ENCODE peak calls at places on chromosomes 11 and 22, in eight cellular contexts. Z is SK-N-SH; Q is HCT116; X is transverse colon; R is GM23248; P is lung; S is testis; J is CD4-positive, alpha-beta memory T cell. A is an unnamed sample.

GRCh38 chr11:95910638-95911368 is 13.1 kb downstream of the MTMR2 start:
- DNase-seq in R (no peak), X (no peak), S (no peak), J (no peak), Z (no peak), Q (no peak), P (no peak), A (no peak)

GRCh38 chr22:46149493-46149997 is 781 bp upstream of the PPARA start:
- DNase-seq in Z (no peak), P (peak; percentile 67), R (peak; percentile 54), Q (no peak), S (peak; percentile 25), X (peak; percentile 79), J (no peak), A (peak; percentile 20)

GRCh38 chr11:8056810-8057463 is 24.1 kb upstream of the TUB start:
- DNase-seq in S (peak; percentile 78), P (no peak), J (no peak), Z (no peak), Q (no peak), X (peak; percentile 39), R (peak; percentile 94), A (no peak)

GRCh38 chr22:24434472-24435322 is 7.3 kb downstream of the ADORA2A start:
- DNase-seq in J (peak; percentile 82), R (peak; percentile 43), S (no peak), Z (peak; percentile 17), P (no peak), X (peak; percentile 69), Q (no peak), A (no peak)

GRCh38 chr22:44486538-44486937 is 11.5 kb downstream of the RTL6 start:
- DNase-seq in S (no peak), J (no peak), X (no peak), Z (no peak), P (no peak), R (peak; percentile 31), Q (no peak), A (peak; percentile 19)

GRCh38 chr22:30694171-30694637 is 470 bp upstream of the OSBP2 start:
- DNase-seq in J (peak; percentile 50), Q (peak; percentile 29), Z (peak; percentile 84), X (peak; percentile 75), S (peak; percentile 77), P (peak; percentile 56), R (peak; percentile 62), A (no peak)

GRCh38 chr22:19178659-19179471 is at the start of gene SLC25A1:
- DNase-seq in S (peak; percentile 93), Q (peak; percentile 63), Z (peak; percentile 97), J (peak; percentile 70), X (peak; percentile 96), R (peak; percentile 94), P (peak; percentile 90), A (peak; percentile 77)

GRCh38 chr11:2998073-2998850 is 6.1 kb upstream of the NAP1L4 start:
- DNase-seq in S (no peak), X (peak; percentile 42), P (no peak), Q (no peak), Z (no peak), J (no peak), R (no peak), A (no peak)

GRCh38 chr11:116696381-116696941 is 76.3 kb downstream of the BUD13 start:
- DNase-seq in Z (peak; percentile 21), Q (no peak), X (no peak), P (no peak), J (no peak), S (peak; percentile 9), R (peak; percentile 32), A (no peak)

GRCh38 chr22:48669226-48669625 is 1158.4 kb downstream of the BRD1 start:
- DNase-seq in R (no peak), X (no peak), Z (no peak), Q (no peak), S (no peak), J (no peak), P (no peak), A (no peak)

GRCh38 chr11:115699733-115700132 is 195.5 kb upstream of the CADM1 start:
- DNase-seq in R (peak; percentile 10), Z (no peak), S (no peak), Q (no peak), X (no peak), J (no peak), P (no peak), A (no peak)

GRCh38 chr11:34433899-34434298 is 4.8 kb upstream of the CAT start:
- DNase-seq in J (no peak), X (no peak), Q (no peak), S (no peak), P (no peak), Z (no peak), R (no peak), A (no peak)

GRCh38 chr22:35432226-35432905 is 32.4 kb downstream of the MCM5 start:
- DNase-seq in X (no peak), J (no peak), Z (no peak), Q (no peak), P (no peak), R (no peak), S (no peak), A (no peak)

GRCh38 chr11:69220581-69221051 is 64.9 kb downstream of the SMIM38 start:
- DNase-seq in S (peak; percentile 7), R (peak; percentile 67), P (no peak), X (no peak), J (no peak), Z (no peak), Q (no peak), A (peak; percentile 52)

GRCh38 chr11:44943118-44943517 is 7.6 kb downstream of the TP53I11 start:
- DNase-seq in X (peak; percentile 54), P (peak; percentile 43), Q (no peak), S (no peak), R (no peak), J (no peak), Z (no peak), A (no peak)

GRCh38 chr11:130908061-130908460 is 8.2 kb downstream of the SNX19 start:
- DNase-seq in S (no peak), P (no peak), Q (no peak), X (no peak), Z (no peak), J (no peak), R (no peak), A (no peak)

GRCh38 chr11:72124046-72124445 is 11.5 kb upstream of the FOLR3 start:
- DNase-seq in X (no peak), J (no peak), P (no peak), Z (no peak), R (no peak), S (no peak), Q (no peak), A (no peak)

GRCh38 chr11:72120930-72121329 is 8.4 kb upstream of the ANAPC15 start:
- DNase-seq in Q (no peak), R (no peak), S (no peak), P (no peak), Z (no peak), J (no peak), X (no peak), A (no peak)

GRCh38 chr11:72122607-72123006 is 10.1 kb upstream of the ANAPC15 start:
- DNase-seq in R (no peak), X (no peak), Z (no peak), Q (no peak), P (no peak), J (no peak), S (no peak), A (no peak)

GRCh38 chr11:72125956-72126355 is 9.6 kb upstream of the FOLR3 start:
- DNase-seq in P (no peak), R (no peak), Z (no peak), J (no peak), Q (no peak), X (no peak), S (no peak), A (no peak)

GRCh38 chr11:72123117-72123653 is 10.7 kb upstream of the ANAPC15 start:
- DNase-seq in Q (no peak), R (no peak), Z (no peak), X (no peak), S (no peak), P (no peak), J (no peak), A (no peak)
- H3K27ac ChIP-seq in Q (no peak overlapping the region), R (no peak overlapping the region), Z (no peak overlapping the region), X (no peak overlapping the region), S (no peak overlapping the region), P (no peak overlapping the region), J (no peak overlapping the region), A (no peak overlapping the region)

GRCh38 chr11:118359295-118359958 is at the start of gene UBE4A:
- DNase-seq in R (peak; percentile 92), X (peak; percentile 97), S (peak; percentile 98), Z (peak; percentile 82), P (peak; percentile 97), Q (peak; percentile 97), J (peak; percentile 94), A (peak; percentile 67)
- H3K4me1 ChIP-seq in R (peaks cover 15% of the 10 kb centered on the region), X (peaks cover 17% of the 10 kb centered on the region), S (peaks cover 8% of the 10 kb centered on the region), Z (no peaks in the 10 kb centered on the region), P (peaks cover 2% of the 10 kb centered on the region), Q (peaks cover 10% of the 10 kb centered on the region), J (peaks cover 44% of the 10 kb centered on the region), A (peaks cover 3% of the 10 kb centered on the region)

DNA sequence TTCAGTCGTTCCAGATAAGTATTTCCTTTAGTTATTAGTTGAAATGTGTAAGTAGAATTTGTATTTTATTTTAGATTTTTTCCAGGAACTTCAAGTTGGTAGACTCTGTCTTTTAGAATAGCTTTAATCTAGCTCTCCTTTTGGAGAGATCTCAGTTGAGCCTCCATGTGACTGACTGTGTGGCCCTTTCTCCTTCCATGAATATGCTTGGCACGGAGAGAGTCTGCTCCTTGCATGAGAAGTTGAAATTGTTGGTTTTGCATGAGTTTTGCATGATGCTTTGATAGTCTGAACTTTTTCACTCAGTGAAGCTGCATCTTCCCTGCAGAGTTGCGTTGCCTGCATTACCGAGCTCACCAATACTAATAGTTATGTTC is 32.8 kb upstream of the CTTN start:
- DNase-seq in P (no peak), R (no peak), Z (no peak), J (no peak), Q (no peak), S (no peak), X (no peak), A (peak; percentile 28)
- H3K36me3 ChIP-seq in P (peaks cover 6% of the 10 kb centered on the region), R (peaks cover 21% of the 10 kb centered on the region), Z (peaks cover 67% of the 10 kb centered on the region), J (peaks cover 4% of the 10 kb centered on the region), Q (peaks cover 17% of the 10 kb centered on the region), S (no peaks in the 10 kb centered on the region), X (peaks cover 32% of the 10 kb centered on the region), A (peaks cover 71% of the 10 kb centered on the region)

GRCh38 chr11:20178976-20179375 is 18.7 kb upstream of the DBX1 start:
- DNase-seq in R (no peak), S (no peak), X (no peak), P (no peak), Q (no peak), Z (no peak), J (no peak), A (no peak)
- H3K27ac ChIP-seq in R (no peak overlapping the region), S (no peak overlapping the region), X (no peak overlapping the region), P (no peak overlapping the region), Q (no peak overlapping the region), Z (no peak overlapping the region), J (no peak overlapping the region), A (no peak overlapping the region)

GRCh38 chr22:37212174-37212906 is at the start of gene SSTR3:
- DNase-seq in P (no peak), J (no peak), Z (peak; percentile 84), S (peak; percentile 79), X (no peak), R (peak; percentile 52), Q (no peak), A (no peak)
- H3K4me1 ChIP-seq in P (no peaks in the 10 kb centered on the region), J (peaks cover 22% of the 10 kb centered on the region), Z (no peaks in the 10 kb centered on the region), S (peaks cover 5% of the 10 kb centered on the region), X (no peaks in the 10 kb centered on the region), R (peaks cover 4% of the 10 kb centered on the region), Q (no peaks in the 10 kb centered on the region), A (no peaks in the 10 kb centered on the region)